ENCODE peak calls at places on chromosome 3, in four cellular contexts. One of them, this sample, is unnamed.

GRCh38 chr3:25088284-25088683 is 339.8 kb upstream of the RARB start:
- DNase-seq in activated T-cell treated with anti-CD3 and anti-CD28 coated beads for 24 hours: no peak
- DNase-seq in ovary: no peak
- DNase-seq in NCI-H1092: no peak
- DNase-seq in this sample: no peak

GRCh38 chr3:152026033-152026556 is 152.7 kb downstream of the SUCNR1 start:
- DNase-seq in activated T-cell treated with anti-CD3 and anti-CD28 coated beads for 24 hours: no peak
- DNase-seq in ovary: no peak
- DNase-seq in NCI-H1092: no peak
- DNase-seq in this sample: no peak

GRCh38 chr3:34864011-34864410 is 775.3 kb upstream of the ARPP21 start:
- DNase-seq in activated T-cell treated with anti-CD3 and anti-CD28 coated beads for 24 hours: no peak
- DNase-seq in ovary: no peak
- DNase-seq in NCI-H1092: no peak
- DNase-seq in this sample: no peak

GRCh38 chr3:50230106-50230832 is 5.7 kb upstream of the GNAI2 start:
- DNase-seq in activated T-cell treated with anti-CD3 and anti-CD28 coated beads for 24 hours: no peak
- DNase-seq in ovary: no peak
- DNase-seq in NCI-H1092: no peak
- DNase-seq in this sample: no peak

GRCh38 chr3:64463981-64464380 is 223.8 kb downstream of the ADAMTS9 start:
- DNase-seq in activated T-cell treated with anti-CD3 and anti-CD28 coated beads for 24 hours: no peak
- DNase-seq in ovary: no peak
- DNase-seq in NCI-H1092: no peak
- DNase-seq in this sample: no peak

GRCh38 chr3:42302924-42303634 is 37.1 kb upstream of the CCK start:
- DNase-seq in activated T-cell treated with anti-CD3 and anti-CD28 coated beads for 24 hours: no peak
- DNase-seq in ovary: no peak
- DNase-seq in NCI-H1092: no peak
- DNase-seq in this sample: no peak

GRCh38 chr3:153142961-153143360 is 19.1 kb upstream of the RAP2B start:
- DNase-seq in activated T-cell treated with anti-CD3 and anti-CD28 coated beads for 24 hours: no peak
- DNase-seq in ovary: no peak
- DNase-seq in NCI-H1092: no peak
- DNase-seq in this sample: no peak

GRCh38 chr3:179450901-179451334 is 352 bp downstream of the GNB4 start:
- DNase-seq in activated T-cell treated with anti-CD3 and anti-CD28 coated beads for 24 hours: no peak
- DNase-seq in ovary: peak
- DNase-seq in NCI-H1092: peak
- DNase-seq in this sample: no peak

GRCh38 chr3:32435911-32436815 is 44.5 kb downstream of the CMTM7 start:
- DNase-seq in activated T-cell treated with anti-CD3 and anti-CD28 coated beads for 24 hours: no peak
- DNase-seq in ovary: no peak
- DNase-seq in NCI-H1092: no peak
- DNase-seq in this sample: no peak

GRCh38 chr3:151878445-151878844 is 5.0 kb downstream of the SUCNR1 start:
- DNase-seq in activated T-cell treated with anti-CD3 and anti-CD28 coated beads for 24 hours: no peak
- DNase-seq in ovary: no peak
- DNase-seq in NCI-H1092: no peak
- DNase-seq in this sample: no peak

GRCh38 chr3:56806407-56806806 is 4.7 kb upstream of the ARHGEF3 start:
- DNase-seq in activated T-cell treated with anti-CD3 and anti-CD28 coated beads for 24 hours: no peak
- DNase-seq in ovary: no peak
- DNase-seq in NCI-H1092: no peak
- DNase-seq in this sample: peak

GRCh38 chr3:189053327-189053726 is 118.4 kb upstream of the TPRG1 start:
- DNase-seq in activated T-cell treated with anti-CD3 and anti-CD28 coated beads for 24 hours: no peak
- DNase-seq in ovary: no peak
- DNase-seq in NCI-H1092: no peak
- DNase-seq in this sample: no peak

GRCh38 chr3:64502284-64502683 is 185.5 kb downstream of the ADAMTS9 start:
- DNase-seq in activated T-cell treated with anti-CD3 and anti-CD28 coated beads for 24 hours: no peak
- DNase-seq in ovary: no peak
- DNase-seq in NCI-H1092: no peak
- DNase-seq in this sample: no peak

GRCh38 chr3:138348950-138349739 is 766 bp downstream of the MRAS start:
- DNase-seq in activated T-cell treated with anti-CD3 and anti-CD28 coated beads for 24 hours: no peak
- DNase-seq in ovary: peak
- DNase-seq in NCI-H1092: peak
- DNase-seq in this sample: no peak

GRCh38 chr3:191809326-191809949 is 348.5 kb downstream of the PYDC2 start:
- DNase-seq in activated T-cell treated with anti-CD3 and anti-CD28 coated beads for 24 hours: no peak
- DNase-seq in ovary: no peak
- DNase-seq in NCI-H1092: no peak
- DNase-seq in this sample: no peak

GRCh38 chr3:23806322-23807160 is 786 bp downstream of the UBE2E1 start:
- DNase-seq in activated T-cell treated with anti-CD3 and anti-CD28 coated beads for 24 hours: no peak
- DNase-seq in ovary: peak
- DNase-seq in NCI-H1092: no peak
- DNase-seq in this sample: no peak

GRCh38 chr3:72134989-72135451 is 350.1 kb upstream of the PROK2 start:
- DNase-seq in activated T-cell treated with anti-CD3 and anti-CD28 coated beads for 24 hours: no peak
- DNase-seq in ovary: no peak
- DNase-seq in NCI-H1092: no peak
- DNase-seq in this sample: no peak

GRCh38 chr3:82610236-82610635 is 848.8 kb upstream of the GBE1 start:
- DNase-seq in activated T-cell treated with anti-CD3 and anti-CD28 coated beads for 24 hours: no peak
- DNase-seq in ovary: no peak
- DNase-seq in NCI-H1092: no peak
- DNase-seq in this sample: no peak

GRCh38 chr3:146640955-146641867 is 36.1 kb upstream of the PLSCR5 start:
- DNase-seq in activated T-cell treated with anti-CD3 and anti-CD28 coated beads for 24 hours: no peak
- DNase-seq in ovary: no peak
- DNase-seq in NCI-H1092: peak
- DNase-seq in this sample: peak

GRCh38 chr3:191246628-191247027 is 47.6 kb downstream of the OSTN start:
- DNase-seq in activated T-cell treated with anti-CD3 and anti-CD28 coated beads for 24 hours: no peak
- DNase-seq in ovary: no peak
- DNase-seq in NCI-H1092: no peak
- DNase-seq in this sample: peak

GRCh38 chr3:194397757-194398312 is 1.2 kb downstream of the GP5 start:
- DNase-seq in activated T-cell treated with anti-CD3 and anti-CD28 coated beads for 24 hours: no peak
- DNase-seq in ovary: no peak
- DNase-seq in NCI-H1092: no peak
- DNase-seq in this sample: no peak

GRCh38 chr3:115685097-115685496 is 61.8 kb downstream of the GAP43 start:
- DNase-seq in activated T-cell treated with anti-CD3 and anti-CD28 coated beads for 24 hours: no peak
- DNase-seq in ovary: no peak
- DNase-seq in NCI-H1092: no peak
- DNase-seq in this sample: no peak

GRCh38 chr3:41987627-41988026 is 25.7 kb upstream of the ULK4 start:
- DNase-seq in activated T-cell treated with anti-CD3 and anti-CD28 coated beads for 24 hours: no peak
- DNase-seq in ovary: no peak
- DNase-seq in NCI-H1092: no peak
- DNase-seq in this sample: no peak

This sample was measured in NCI-H524 treated with DMSO at 0.1 percent for 48 hours.